ENCODE peak calls at places on chromosomes 12 and 14, in ten cellular contexts. E is transverse colon, C is sigmoid colon, T is fibroblast of pulmonary artery, L is cardiac fibroblast, M is upper lobe of right lung, W is hepatocyte, N is fibroblast of lung, S is lung, V is dorsolateral prefrontal cortex. H is an unnamed sample.
A peak's percentile ranks its signal among the peaks of the same experiment; 100 is the strongest.

GRCh38 chr14:70704960-70705359 is 63.2 kb downstream of the TTC9 start:
- DNase-seq in E (no peak), M (no peak), V (no peak), N (no peak), C (no peak), T (no peak), L (no peak), W (no peak), S (no peak), H (no peak)

GRCh38 chr12:24911284-24911791 is 37.6 kb downstream of the BCAT1 start:
- DNase-seq in E (no peak), N (peak; percentile 74), S (no peak), W (peak; percentile 80), L (peak; percentile 38), C (no peak), T (peak; percentile 53), M (no peak), V (no peak), H (peak; percentile 88)

GRCh38 chr12:91191516-91192111 is 9.0 kb upstream of the DCN start:
- DNase-seq in N (no peak), C (no peak), L (peak; percentile 65), W (no peak), T (no peak), E (no peak), M (no peak), V (peak; percentile 4), S (no peak), H (no peak)

GRCh38 chr12:120984351-120984898 is 6.1 kb downstream of the HNF1A start:
- DNase-seq in E (peak; percentile 83), V (no peak), L (no peak), N (no peak), W (peak; percentile 81), M (no peak), T (no peak), S (no peak), C (no peak), H (no peak)

GRCh38 chr12:38102197-38102596 is 214.4 kb upstream of the ALG10B start:
- DNase-seq in V (no peak), L (no peak), S (no peak), W (no peak), M (no peak), N (no peak), C (no peak), E (no peak), T (no peak), H (no peak)

GRCh38 chr12:92412931-92413685 is 267.5 kb upstream of the BTG1 start:
- DNase-seq in M (no peak), W (no peak), E (no peak), T (no peak), N (no peak), S (no peak), V (no peak), L (no peak), C (no peak), H (no peak)

GRCh38 chr12:46260913-46261476 is 7.8 kb downstream of the SLC38A1 start:
- DNase-seq in N (no peak), W (no peak), V (no peak), S (no peak), E (no peak), M (no peak), L (no peak), T (no peak), C (no peak), H (no peak)

GRCh38 chr14:99077076-99077843 is 194.7 kb downstream of the BCL11B start:
- DNase-seq in T (no peak), E (no peak), N (no peak), V (no peak), S (no peak), M (no peak), W (no peak), C (no peak), L (no peak), H (no peak)

GRCh38 chr12:86521870-86522269 is 265.7 kb upstream of the MGAT4C start:
- DNase-seq in E (no peak), C (no peak), V (no peak), N (no peak), M (no peak), W (no peak), L (no peak), S (no peak), T (no peak), H (no peak)

GRCh38 chr14:50666772-50667490 is 1.2 kb downstream of the SAV1 start:
- DNase-seq in T (peak; percentile 77), V (peak; percentile 11), S (no peak), W (peak; percentile 63), C (peak; percentile 78), N (peak; percentile 91), L (peak; percentile 77), M (no peak), E (peak; percentile 56), H (peak; percentile 26)

GRCh38 chr14:34363733-34364134 is 98.3 kb downstream of the SPTSSA start:
- DNase-seq in T (peak; percentile 93), V (no peak), W (no peak), M (peak; percentile 69), L (peak; percentile 83), S (no peak), N (no peak), E (no peak), C (no peak), H (no peak)

GRCh38 chr14:95664046-95664445 is 22.2 kb upstream of the TCL1B start:
- DNase-seq in T (no peak), W (no peak), M (no peak), C (no peak), N (no peak), V (peak; percentile 52), E (no peak), S (no peak), L (no peak), H (no peak)

GRCh38 chr14:95659986-95660385 is 26.2 kb upstream of the TCL1B start:
- DNase-seq in E (no peak), S (no peak), V (no peak), T (no peak), W (no peak), C (no peak), L (no peak), N (no peak), M (no peak), H (no peak)

GRCh38 chr14:95663226-95663797 is 22.9 kb upstream of the TCL1B start:
- DNase-seq in S (no peak), V (no peak), C (no peak), T (no peak), E (peak; percentile 9), N (no peak), W (no peak), M (no peak), L (no peak), H (no peak)

GRCh38 chr14:95662376-95663186 is 23.6 kb upstream of the TCL1B start:
- DNase-seq in M (no peak), V (no peak), L (no peak), E (no peak), T (no peak), C (no peak), W (peak; percentile 37), N (no peak), S (no peak), H (no peak)

GRCh38 chr14:95660550-95661515 is 25.4 kb upstream of the TCL1B start:
- DNase-seq in S (no peak), E (no peak), M (no peak), V (no peak), N (no peak), C (no peak), W (no peak), L (no peak), T (no peak), H (no peak)
- TF ChIP-seq CTCF in S (no peak), E (no peak), M (no peak), V (no peak), N (no peak), C (no peak), W (no peak), L (no peak), T (no peak), H (no peak)

DNA sequence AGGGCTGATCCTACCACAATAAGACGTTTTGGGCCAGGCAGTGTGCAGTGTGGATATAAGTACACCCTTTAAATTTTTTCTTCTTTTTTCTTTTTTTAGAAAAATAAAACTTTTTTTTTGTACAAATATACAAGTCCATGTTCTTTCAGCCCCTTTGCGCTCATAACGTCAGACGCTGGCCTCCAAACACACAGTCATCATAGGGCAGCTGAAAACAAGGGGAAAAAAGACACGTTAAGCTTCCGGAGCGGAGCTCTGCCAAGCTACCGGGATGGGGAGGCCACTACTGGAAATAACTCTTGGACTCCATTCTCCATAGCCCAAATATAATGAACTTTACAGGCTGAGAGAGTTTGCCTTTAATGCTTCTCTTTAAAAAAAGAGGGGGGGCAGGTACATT is 2.7 kb downstream of the NFKBIA start:
- DNase-seq in T (peak; percentile 60), E (no peak), M (no peak), V (no peak), S (no peak), C (peak; percentile 75), W (no peak), N (peak; percentile 63), L (peak; percentile 67), H (no peak)
- H3K4me3 ChIP-seq in T (peak overlapping the region; percentile 97), E (peak overlapping the region; percentile 84), M (peak overlapping the region; percentile 97), V (peak overlapping the region; percentile 69), S (peak overlapping the region; percentile 85), C (peak overlapping the region; percentile 83), W (peak overlapping the region; percentile 59), N (peak overlapping the region; percentile 92), L (peak overlapping the region; percentile 71), H (peak overlapping the region; percentile 87)

DNA sequence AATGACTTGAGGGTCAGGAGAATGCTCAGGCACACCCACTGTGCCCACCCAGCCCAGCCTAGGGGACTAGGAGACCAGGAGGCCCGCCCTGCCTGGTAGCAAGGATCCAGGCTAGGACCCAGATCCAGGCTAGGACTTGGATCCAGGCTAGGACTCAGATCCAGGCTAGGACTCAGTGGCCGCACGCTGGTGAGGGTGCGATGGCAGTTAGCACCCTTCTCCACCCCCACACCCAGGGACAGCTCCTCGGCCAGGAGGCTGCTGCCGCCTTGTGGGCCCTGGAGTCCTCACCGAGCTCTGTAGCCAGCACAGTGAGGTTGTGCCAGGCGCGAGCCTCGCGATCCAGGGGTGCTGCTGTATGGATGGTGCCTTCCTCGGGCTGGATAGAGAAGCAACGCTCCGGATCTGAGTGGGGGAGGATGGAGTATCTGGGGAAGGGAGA is 5.1 kb downstream of the CDH24 start:
- DNase-seq in C (no peak), S (no peak), L (peak; percentile 36), T (no peak), W (peak; percentile 28), V (peak; percentile 26), E (no peak), N (no peak), M (no peak), H (no peak)
- TF ChIP-seq CTCF in C (no peak), S (no peak), L (no peak), T (peak; percentile 31), W (no peak), V (peak; percentile 29), E (no peak), N (peak; percentile 20), M (no peak), H (peak; percentile 9)

DNA sequence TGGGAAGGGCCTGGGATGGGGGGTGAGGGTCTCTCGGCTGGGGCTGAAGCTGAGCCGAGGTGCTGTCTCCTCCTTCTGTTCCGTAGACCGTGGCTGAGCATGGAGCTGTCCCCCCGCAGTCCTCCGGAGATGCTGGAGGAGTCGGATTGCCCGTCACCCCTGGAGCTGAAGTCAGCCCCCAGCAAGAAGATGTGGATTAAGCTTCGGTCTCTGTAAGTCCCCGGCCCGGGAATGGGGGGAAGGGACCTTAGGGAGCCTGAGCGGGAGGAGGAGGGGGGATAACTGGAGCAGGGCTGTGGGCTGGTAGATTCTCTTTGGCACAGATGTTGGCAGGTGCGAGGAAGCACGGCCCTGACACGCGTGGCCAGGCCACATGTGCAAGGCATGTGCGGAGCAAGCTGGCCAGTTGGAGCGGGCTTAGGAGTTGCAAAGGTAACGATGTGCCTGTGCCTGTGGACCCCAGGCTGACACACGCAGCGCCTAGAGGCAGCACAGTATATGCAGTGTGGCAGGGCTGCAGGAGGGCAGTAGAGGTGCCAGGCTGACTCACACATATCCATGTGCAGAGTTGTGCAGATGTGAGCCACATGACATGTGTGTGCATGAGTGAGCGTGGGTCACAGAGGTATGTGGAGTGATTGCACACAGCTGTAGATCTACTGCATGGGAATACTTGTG is 512 bp downstream of the PDE1B start:
- DNase-seq in M (no peak), C (peak; percentile 69), L (no peak), N (no peak), E (no peak), T (no peak), S (no peak), V (no peak), W (no peak), H (no peak)
- H3K4me3 ChIP-seq in M (peak overlapping the region; percentile 42), C (peak overlapping the region; percentile 53), L (peak overlapping the region; percentile 0), N (peak overlapping the region; percentile 10), E (peak overlapping the region; percentile 5), T (peak overlapping the region; percentile 7), S (peak overlapping the region; percentile 15), V (peak overlapping the region; percentile 62), W (peak overlapping the region; percentile 35), H (peak overlapping the region; percentile 48)

H was measured in AG04449.